ENCODE peak calls at places on chromosomes 2 and 18, in ten cellular contexts. J is iris pigment epithelial cell; I is HTR-8/SVneo; K is tibial artery; E is kidney glomerular epithelial cell; D is T-cell; Z is stimulated activated CD8-positive, alpha-beta memory T cell treated with anti-CD3 and anti-CD28 coated beads, Interleukin-2, amount 100 ng/mL, for 1 hour; V is stimulated activated CD4-positive, alpha-beta T cell treated with anti-CD3 and anti-CD28 coated beads, Interleukin-1b, Interleukin-23, amount 100 ng/mL, for 4 hours; S is dermis microvascular lymphatic vessel endothelial cell; M is fibroblast of lung. P is an unnamed sample.

GRCh38 chr2:152200562-152201465 is 25.3 kb upstream of the STAM2 start:
- DNase-seq in J (peak; percentile 97), I (peak; percentile 83), K (peak; percentile 96), E (peak; percentile 95), D (no peak), Z (no peak), V (no peak), S (peak; percentile 30), M (peak; percentile 98), P (peak; percentile 97)

GRCh38 chr2:30349691-30350090 is 97.4 kb upstream of the LCLAT1 start:
- DNase-seq in J (no peak), I (no peak), K (no peak), E (no peak), D (no peak), Z (no peak), V (no peak), S (no peak), M (peak; percentile 46), P (no peak)

GRCh38 chr2:217903859-217904613 is 98.8 kb downstream of the TNS1 start:
- DNase-seq in J (peak; percentile 65), I (no peak), K (peak; percentile 89), E (no peak), D (no peak), Z (no peak), V (no peak), S (peak; percentile 99), M (peak; percentile 77), P (peak; percentile 64)

GRCh38 chr2:69185807-69186206 is 172.8 kb downstream of the ANTXR1 start:
- DNase-seq in J (peak; percentile 83), I (peak; percentile 45), K (no peak), E (no peak), D (no peak), Z (no peak), V (no peak), S (no peak), M (peak; percentile 48), P (peak; percentile 77)

GRCh38 chr18:68642003-68642402 is 72.9 kb downstream of the TMX3 start:
- DNase-seq in J (no peak), I (no peak), K (no peak), E (no peak), D (no peak), Z (no peak), V (no peak), S (no peak), M (no peak), P (no peak)

GRCh38 chr18:53018791-53019190 is 678.8 kb downstream of the DCC start:
- DNase-seq in J (peak; percentile 0), I (no peak), K (no peak), E (peak; percentile 12), D (no peak), Z (no peak), V (no peak), S (no peak), M (no peak), P (peak; percentile 3)

GRCh38 chr2:37189452-37190153 is 1.1 kb upstream of the SULT6B1 start:
- DNase-seq in J (peak; percentile 97), I (peak; percentile 53), K (no peak), E (peak; percentile 85), D (no peak), Z (no peak), V (no peak), S (no peak), M (peak; percentile 87), P (peak; percentile 90)

GRCh38 chr2:229137623-229138022 is 133.5 kb downstream of the PID1 start:
- DNase-seq in J (no peak), I (no peak), K (no peak), E (no peak), D (no peak), Z (no peak), V (no peak), S (no peak), M (no peak), P (no peak)

GRCh38 chr2:101111917-101112771 is 39.0 kb downstream of the TBC1D8 start:
- DNase-seq in J (no peak), I (peak; percentile 50), K (no peak), E (no peak), D (no peak), Z (no peak), V (no peak), S (no peak), M (peak; percentile 16), P (peak; percentile 71)

GRCh38 chr2:38818565-38818964 is 40.6 kb downstream of the GEMIN6 start:
- DNase-seq in J (no peak), I (no peak), K (no peak), E (no peak), D (no peak), Z (no peak), V (no peak), S (no peak), M (no peak), P (no peak)

GRCh38 chr2:19371996-19372582 is 13.7 kb upstream of the OSR1 start:
- DNase-seq in J (no peak), I (no peak), K (no peak), E (no peak), D (no peak), Z (no peak), V (no peak), S (no peak), M (no peak), P (no peak)

GRCh38 chr2:113114224-113114945 is 13.0 kb upstream of the IL1RN start:
- DNase-seq in J (no peak), I (no peak), K (no peak), E (no peak), D (no peak), Z (no peak), V (no peak), S (no peak), M (no peak), P (no peak)

GRCh38 chr18:66632771-66633170 is 28.9 kb upstream of the CDH19 start:
- DNase-seq in J (peak; percentile 8), I (no peak), K (no peak), E (no peak), D (no peak), Z (no peak), V (no peak), S (no peak), M (peak; percentile 22), P (no peak)

GRCh38 chr18:24726727-24727539 is 266.5 kb downstream of the HRH4 start:
- DNase-seq in J (peak; percentile 77), I (peak; percentile 44), K (peak; percentile 25), E (peak; percentile 66), D (peak; percentile 23), Z (peak; percentile 8), V (peak; percentile 25), S (peak; percentile 70), M (peak; percentile 60), P (peak; percentile 77)

GRCh38 chr18:79460445-79461300 is 64.9 kb downstream of the NFATC1 start:
- DNase-seq in J (no peak), I (no peak), K (no peak), E (no peak), D (no peak), Z (no peak), V (no peak), S (no peak), M (peak; percentile 25), P (no peak)

GRCh38 chr2:58494059-58494458 is 252.9 kb upstream of the FANCL start:
- DNase-seq in J (no peak), I (no peak), K (no peak), E (no peak), D (no peak), Z (no peak), V (no peak), S (no peak), M (no peak), P (no peak)

GRCh38 chr2:74553892-74554820 is at the start of the genes DOK1 and LOXL3:
- DNase-seq in J (peak; percentile 80), I (peak; percentile 94), K (peak; percentile 87), E (peak; percentile 74), D (peak; percentile 63), Z (peak; percentile 59), V (peak; percentile 67), S (peak; percentile 54), M (peak; percentile 91), P (peak; percentile 96)

GRCh38 chr18:59001166-59001565 is 136.5 kb downstream of the ZNF532 start:
- DNase-seq in J (no peak), I (no peak), K (no peak), E (no peak), D (no peak), Z (no peak), V (no peak), S (no peak), M (no peak), P (no peak)

GRCh38 chr2:200713704-200714064 is 98.0 kb upstream of the BZW1 start:
- DNase-seq in J (no peak), I (no peak), K (no peak), E (no peak), D (peak; percentile 10), Z (no peak), V (no peak), S (no peak), M (no peak), P (no peak)

GRCh38 chr2:11305958-11306357 is 38.5 kb downstream of the ROCK2 start:
- DNase-seq in J (peak; percentile 93), I (peak; percentile 12), K (no peak), E (no peak), D (no peak), Z (no peak), V (no peak), S (no peak), M (peak; percentile 92), P (peak; percentile 75)

GRCh38 chr2:120907822-120908221 is 172.2 kb downstream of the GLI2 start:
- DNase-seq in J (no peak), I (no peak), K (no peak), E (no peak), D (no peak), Z (no peak), V (no peak), S (no peak), M (no peak), P (no peak)

GRCh38 chr18:55038162-55038561 is 78.9 kb upstream of the CCDC68 start:
- DNase-seq in J (peak; percentile 47), I (no peak), K (no peak), E (no peak), D (no peak), Z (no peak), V (no peak), S (no peak), M (peak; percentile 30), P (peak; percentile 21)

GRCh38 chr2:122203523-122203922 is 448.1 kb downstream of the TSN start:
- DNase-seq in J (peak; percentile 50), I (no peak), K (no peak), E (peak; percentile 83), D (no peak), Z (no peak), V (no peak), S (no peak), M (peak; percentile 90), P (peak; percentile 73)

GRCh38 chr2:135055182-135055786 is 3.2 kb downstream of the RAB3GAP1 start:
- DNase-seq in J (peak; percentile 85), I (no peak), K (peak; percentile 28), E (peak; percentile 27), D (no peak), Z (no peak), V (no peak), S (no peak), M (peak; percentile 84), P (peak; percentile 70)

GRCh38 chr2:26922638-26923466 is 47.6 kb upstream of the MAPRE3 start:
- DNase-seq in J (peak; percentile 37), I (peak; percentile 57), K (peak; percentile 31), E (peak; percentile 17), D (no peak), Z (peak; percentile 7), V (peak; percentile 17), S (peak; percentile 59), M (peak; percentile 38), P (peak; percentile 53)

GRCh38 chr2:149427371-149427770 is 97.0 kb downstream of the LYPD6 start:
- DNase-seq in J (no peak), I (no peak), K (no peak), E (no peak), D (no peak), Z (no peak), V (no peak), S (no peak), M (no peak), P (no peak)

P was measured in astrocyte of the spinal cord.